ENCODE peak calls at places on chromosomes 6 and 20, in ten cellular contexts. One of them, this sample, is unnamed.

GRCh38 chr6:165571721-165572132 is 91.3 kb downstream of the PDE10A start:
- DNase-seq in GM13976: peak; percentile 24
- DNase-seq in uterus: no peak
- DNase-seq in body of pancreas: no peak
- DNase-seq in ovary: no peak
- DNase-seq in endodermal cell: no peak
- DNase-seq in BJ: no peak
- DNase-seq in suprapubic skin: no peak
- DNase-seq in pancreas: no peak
- DNase-seq in AG04450: no peak
- DNase-seq in this sample: no peak

GRCh38 chr6:53734473-53735299 is 60.1 kb upstream of the LRRC1 start:
- DNase-seq in AG04450: peak; percentile 30
- DNase-seq in ovary: no peak
- DNase-seq in endodermal cell: peak; percentile 89
- DNase-seq in GM13976: peak; percentile 19
- DNase-seq in BJ: peak; percentile 77
- DNase-seq in body of pancreas: peak; percentile 46
- DNase-seq in uterus: no peak
- DNase-seq in pancreas: peak; percentile 62
- DNase-seq in suprapubic skin: no peak
- DNase-seq in this sample: peak; percentile 58

GRCh38 chr6:118281291-118281690 is 266.8 kb upstream of the PLN start:
- DNase-seq in AG04450: no peak
- DNase-seq in GM13976: no peak
- DNase-seq in BJ: no peak
- DNase-seq in endodermal cell: peak; percentile 74
- DNase-seq in ovary: no peak
- DNase-seq in suprapubic skin: no peak
- DNase-seq in pancreas: no peak
- DNase-seq in body of pancreas: no peak
- DNase-seq in uterus: no peak
- DNase-seq in this sample: no peak

GRCh38 chr6:67345946-67346345 is 1289.1 kb upstream of the ADGRB3 start:
- DNase-seq in uterus: no peak
- DNase-seq in ovary: no peak
- DNase-seq in pancreas: no peak
- DNase-seq in GM13976: no peak
- DNase-seq in body of pancreas: no peak
- DNase-seq in endodermal cell: no peak
- DNase-seq in BJ: no peak
- DNase-seq in suprapubic skin: no peak
- DNase-seq in AG04450: no peak
- DNase-seq in this sample: no peak

GRCh38 chr6:5084192-5084786 is 852 bp upstream of the PPP1R3G start:
- DNase-seq in body of pancreas: no peak
- DNase-seq in suprapubic skin: no peak
- DNase-seq in AG04450: no peak
- DNase-seq in pancreas: peak; percentile 59
- DNase-seq in endodermal cell: no peak
- DNase-seq in uterus: peak; percentile 64
- DNase-seq in ovary: peak; percentile 22
- DNase-seq in BJ: no peak
- DNase-seq in GM13976: peak; percentile 74
- DNase-seq in this sample: no peak

GRCh38 chr20:1934162-1934561 is 39.0 kb downstream of the SIRPA start:
- DNase-seq in GM13976: no peak
- DNase-seq in pancreas: no peak
- DNase-seq in uterus: no peak
- DNase-seq in body of pancreas: no peak
- DNase-seq in endodermal cell: no peak
- DNase-seq in ovary: no peak
- DNase-seq in AG04450: peak; percentile 64
- DNase-seq in suprapubic skin: no peak
- DNase-seq in BJ: no peak
- DNase-seq in this sample: no peak

GRCh38 chr6:36820700-36821580 is 18.3 kb downstream of the CPNE5 start:
- DNase-seq in BJ: peak; percentile 23
- DNase-seq in GM13976: no peak
- DNase-seq in uterus: no peak
- DNase-seq in pancreas: no peak
- DNase-seq in suprapubic skin: no peak
- DNase-seq in AG04450: peak; percentile 21
- DNase-seq in body of pancreas: no peak
- DNase-seq in endodermal cell: peak; percentile 68
- DNase-seq in ovary: no peak
- DNase-seq in this sample: no peak

GRCh38 chr6:158660331-158660730 is 10.5 kb downstream of the SYTL3 start:
- DNase-seq in pancreas: no peak
- DNase-seq in body of pancreas: peak; percentile 46
- DNase-seq in AG04450: no peak
- DNase-seq in BJ: no peak
- DNase-seq in suprapubic skin: no peak
- DNase-seq in endodermal cell: peak; percentile 75
- DNase-seq in GM13976: peak; percentile 64
- DNase-seq in uterus: no peak
- DNase-seq in ovary: no peak
- DNase-seq in this sample: peak; percentile 58

GRCh38 chr20:16761305-16761829 is 13.2 kb downstream of the OTOR start:
- DNase-seq in uterus: peak; percentile 27
- DNase-seq in endodermal cell: peak; percentile 83
- DNase-seq in GM13976: peak; percentile 38
- DNase-seq in ovary: peak; percentile 22
- DNase-seq in body of pancreas: peak; percentile 57
- DNase-seq in AG04450: peak; percentile 44
- DNase-seq in BJ: peak; percentile 8
- DNase-seq in suprapubic skin: no peak
- DNase-seq in pancreas: no peak
- DNase-seq in this sample: peak; percentile 56

GRCh38 chr6:109449064-109449788 is 6.3 kb downstream of the MICAL1 start:
- DNase-seq in body of pancreas: no peak
- DNase-seq in GM13976: no peak
- DNase-seq in uterus: no peak
- DNase-seq in AG04450: no peak
- DNase-seq in pancreas: no peak
- DNase-seq in suprapubic skin: no peak
- DNase-seq in ovary: no peak
- DNase-seq in BJ: no peak
- DNase-seq in endodermal cell: no peak
- DNase-seq in this sample: no peak

GRCh38 chr20:60993647-60994046 is 258.4 kb upstream of the CDH4 start:
- DNase-seq in suprapubic skin: no peak
- DNase-seq in ovary: no peak
- DNase-seq in body of pancreas: no peak
- DNase-seq in GM13976: no peak
- DNase-seq in AG04450: no peak
- DNase-seq in BJ: no peak
- DNase-seq in uterus: no peak
- DNase-seq in endodermal cell: peak; percentile 57
- DNase-seq in pancreas: no peak
- DNase-seq in this sample: no peak
- TF ChIP-seq CTCF in suprapubic skin: no peak
- TF ChIP-seq CTCF in ovary: no peak
- TF ChIP-seq CTCF in body of pancreas: no peak
- TF ChIP-seq CTCF in GM13976: no peak
- TF ChIP-seq CTCF in AG04450: peak; percentile 52
- TF ChIP-seq CTCF in BJ: no peak
- TF ChIP-seq CTCF in uterus: no peak
- TF ChIP-seq CTCF in endodermal cell: peak; percentile 57
- TF ChIP-seq CTCF in pancreas: no peak
- TF ChIP-seq CTCF in this sample: no peak

GRCh38 chr6:29553268-29554057 is 6.1 kb downstream of the UBD start:
- DNase-seq in ovary: no peak
- DNase-seq in AG04450: no peak
- DNase-seq in BJ: no peak
- DNase-seq in pancreas: peak; percentile 81
- DNase-seq in GM13976: peak; percentile 69
- DNase-seq in body of pancreas: peak; percentile 41
- DNase-seq in endodermal cell: peak; percentile 92
- DNase-seq in uterus: peak; percentile 72
- DNase-seq in suprapubic skin: no peak
- DNase-seq in this sample: peak; percentile 43
- TF ChIP-seq CTCF in ovary: no peak
- TF ChIP-seq CTCF in AG04450: no peak
- TF ChIP-seq CTCF in BJ: peak; percentile 18
- TF ChIP-seq CTCF in pancreas: no peak
- TF ChIP-seq CTCF in GM13976: no peak
- TF ChIP-seq CTCF in body of pancreas: no peak
- TF ChIP-seq CTCF in endodermal cell: peak; percentile 56
- TF ChIP-seq CTCF in uterus: peak; percentile 24
- TF ChIP-seq CTCF in suprapubic skin: no peak
- TF ChIP-seq CTCF in this sample: no peak

GRCh38 chr20:50488236-50488806 is 21.9 kb upstream of the PTPN1 start:
- DNase-seq in AG04450: no peak
- DNase-seq in body of pancreas: no peak
- DNase-seq in suprapubic skin: no peak
- DNase-seq in uterus: no peak
- DNase-seq in GM13976: no peak
- DNase-seq in endodermal cell: no peak
- DNase-seq in ovary: no peak
- DNase-seq in pancreas: no peak
- DNase-seq in BJ: no peak
- DNase-seq in this sample: no peak
- TF ChIP-seq CTCF in AG04450: no peak
- TF ChIP-seq CTCF in body of pancreas: no peak
- TF ChIP-seq CTCF in suprapubic skin: no peak
- TF ChIP-seq CTCF in uterus: no peak
- TF ChIP-seq CTCF in GM13976: no peak
- TF ChIP-seq CTCF in endodermal cell: no peak
- TF ChIP-seq CTCF in ovary: no peak
- TF ChIP-seq CTCF in pancreas: no peak
- TF ChIP-seq CTCF in BJ: no peak
- TF ChIP-seq CTCF in this sample: no peak

DNA sequence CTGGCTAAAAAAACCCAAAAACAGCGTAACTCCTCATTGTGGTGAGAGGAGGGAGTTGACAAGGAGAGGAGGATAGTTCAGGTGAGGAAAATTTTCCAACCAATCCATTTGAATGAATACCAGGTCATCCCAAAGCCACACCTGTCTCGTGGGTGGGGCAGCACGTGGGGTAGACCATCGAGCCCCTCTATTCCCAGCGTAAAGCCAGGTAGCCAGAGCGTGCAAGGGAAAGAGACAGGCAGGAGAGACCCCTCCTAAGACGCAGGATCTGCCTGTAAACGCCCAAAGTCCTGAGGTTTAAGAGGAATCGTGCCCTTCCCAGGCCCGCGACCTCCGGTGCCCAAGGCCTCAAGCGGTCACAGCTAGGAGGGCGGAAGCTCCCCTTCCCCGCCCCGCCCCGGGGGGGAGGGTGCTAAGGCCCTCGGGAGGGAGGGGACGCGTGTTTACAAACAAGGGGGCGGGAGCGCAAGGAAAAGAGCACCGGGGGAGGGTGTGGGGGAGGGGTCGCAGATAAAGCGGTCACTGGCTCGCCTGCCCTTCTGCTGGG is 705 bp downstream of the RXRB start:
- DNase-seq in ovary: no peak
- DNase-seq in endodermal cell: peak; percentile 95
- DNase-seq in AG04450: no peak
- DNase-seq in body of pancreas: peak; percentile 80
- DNase-seq in GM13976: peak; percentile 86
- DNase-seq in suprapubic skin: no peak
- DNase-seq in BJ: no peak
- DNase-seq in uterus: no peak
- DNase-seq in pancreas: no peak
- DNase-seq in this sample: peak; percentile 83
- TF ChIP-seq CTCF in ovary: no peak
- TF ChIP-seq CTCF in endodermal cell: no peak
- TF ChIP-seq CTCF in AG04450: no peak
- TF ChIP-seq CTCF in body of pancreas: no peak
- TF ChIP-seq CTCF in GM13976: no peak
- TF ChIP-seq CTCF in suprapubic skin: no peak
- TF ChIP-seq CTCF in BJ: no peak
- TF ChIP-seq CTCF in uterus: no peak
- TF ChIP-seq CTCF in pancreas: no peak
- TF ChIP-seq CTCF in this sample: no peak

DNA sequence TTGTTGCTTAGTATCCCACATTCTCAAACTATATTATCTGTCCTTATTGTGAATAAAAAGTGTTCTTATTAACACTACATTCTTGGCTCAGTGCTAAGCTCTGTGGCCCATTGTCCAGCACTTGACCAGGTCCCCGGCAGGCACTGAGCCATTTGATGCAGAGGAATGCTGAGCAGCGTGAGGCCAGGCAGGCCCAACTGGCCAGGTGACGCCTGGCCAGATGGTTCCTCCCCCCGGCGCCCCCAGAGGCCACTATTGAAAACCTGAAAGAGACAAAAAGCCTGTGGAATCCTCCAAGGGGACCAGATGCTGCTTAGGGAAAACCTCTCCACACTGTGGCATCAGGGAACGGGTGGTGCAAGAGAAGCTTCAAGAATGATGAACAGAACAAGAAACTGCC is 597.5 kb upstream of the JAG1 start:
- DNase-seq in ovary: no peak
- DNase-seq in body of pancreas: no peak
- DNase-seq in uterus: no peak
- DNase-seq in endodermal cell: peak; percentile 91
- DNase-seq in GM13976: no peak
- DNase-seq in pancreas: peak; percentile 53
- DNase-seq in AG04450: no peak
- DNase-seq in suprapubic skin: no peak
- DNase-seq in BJ: no peak
- DNase-seq in this sample: no peak
- TF ChIP-seq CTCF in ovary: no peak
- TF ChIP-seq CTCF in body of pancreas: no peak
- TF ChIP-seq CTCF in uterus: no peak
- TF ChIP-seq CTCF in endodermal cell: peak; percentile 75
- TF ChIP-seq CTCF in GM13976: no peak
- TF ChIP-seq CTCF in pancreas: no peak
- TF ChIP-seq CTCF in AG04450: no peak
- TF ChIP-seq CTCF in suprapubic skin: no peak
- TF ChIP-seq CTCF in BJ: no peak
- TF ChIP-seq CTCF in this sample: no peak

DNA sequence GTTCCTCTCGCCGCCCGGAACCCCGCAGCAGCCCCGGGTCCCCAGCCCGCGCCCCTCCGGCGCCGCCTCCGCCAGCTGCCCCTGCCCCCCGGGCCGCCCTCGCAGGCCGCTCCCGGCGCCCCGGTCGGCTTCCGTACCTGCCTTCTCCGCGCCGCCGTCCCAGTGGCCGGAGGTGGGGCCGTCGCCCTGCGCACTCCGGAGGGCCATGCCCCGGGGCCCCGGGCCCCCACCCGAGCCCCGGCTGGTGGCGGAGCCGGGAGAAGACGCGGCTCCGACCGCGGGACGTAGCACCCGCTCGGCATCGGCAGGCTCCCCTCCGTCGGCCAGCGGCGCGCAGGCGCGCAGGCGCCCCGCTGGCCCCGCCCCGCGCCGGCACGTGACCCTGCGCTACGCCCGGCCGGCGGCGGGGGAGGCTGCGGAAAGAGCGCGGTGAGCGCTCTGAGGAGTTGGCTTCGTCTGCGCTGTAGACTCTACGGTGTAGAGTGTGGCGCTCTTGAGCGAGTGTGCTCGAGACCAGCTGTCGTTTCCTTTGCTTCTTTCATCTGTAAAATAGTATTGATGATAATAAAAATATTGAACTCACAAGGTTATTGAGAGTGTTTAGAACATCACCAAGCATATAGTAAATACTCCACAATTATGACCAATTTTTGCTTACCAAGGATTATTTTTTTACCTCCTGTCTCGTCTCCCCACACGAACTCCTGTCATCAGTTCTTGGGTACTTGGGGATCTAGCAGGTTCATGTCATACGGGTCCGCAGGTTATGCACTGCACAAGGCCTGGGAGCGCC is at the start of gene TBC1D20:
- DNase-seq in uterus: peak; percentile 86
- DNase-seq in AG04450: peak; percentile 61
- DNase-seq in ovary: peak; percentile 82
- DNase-seq in suprapubic skin: peak; percentile 90
- DNase-seq in GM13976: peak; percentile 93
- DNase-seq in BJ: no peak
- DNase-seq in pancreas: peak; percentile 94
- DNase-seq in body of pancreas: peak; percentile 85
- DNase-seq in endodermal cell: peak; percentile 91
- DNase-seq in this sample: peak; percentile 84
- TF ChIP-seq CTCF in uterus: peak; percentile 23
- TF ChIP-seq CTCF in AG04450: peak; percentile 24
- TF ChIP-seq CTCF in ovary: no peak
- TF ChIP-seq CTCF in suprapubic skin: no peak
- TF ChIP-seq CTCF in GM13976: peak; percentile 27
- TF ChIP-seq CTCF in BJ: peak; percentile 33
- TF ChIP-seq CTCF in pancreas: no peak
- TF ChIP-seq CTCF in body of pancreas: no peak
- TF ChIP-seq CTCF in endodermal cell: peak; percentile 44
- TF ChIP-seq CTCF in this sample: no peak